ENCODE peak calls at places on chromosomes 13 and 19, in seven cellular contexts. D is PC-3, C is neural progenitor cell, L is hepatocyte, W is HCT116, Q is GM23248, O is GM23338. T is an unnamed sample.
A peak's percentile ranks its signal among the peaks of the same experiment; 100 is the strongest.

GRCh38 chr13:44523176-44524017 is 52.7 kb downstream of the TSC22D1 start:
- DNase-seq in D (peak; percentile 72), C (no peak), L (peak; percentile 57), W (peak; percentile 32), Q (peak; percentile 67), O (peak; percentile 19), T (peak; percentile 36)

GRCh38 chr19:48638831-48639381 is 1.7 kb upstream of the DBP start:
- DNase-seq in D (no peak), C (no peak), L (peak; percentile 25), W (no peak), Q (peak; percentile 28), O (peak; percentile 67), T (no peak)

GRCh38 chr13:75691183-75691582 is 55.1 kb downstream of the LMO7 start:
- DNase-seq in D (peak; percentile 92), C (no peak), L (no peak), W (no peak), Q (peak; percentile 60), O (no peak), T (no peak)

GRCh38 chr19:17074628-17075034 is 621 bp downstream of the HAUS8 start:
- DNase-seq in D (no peak), C (no peak), L (no peak), W (no peak), Q (no peak), O (no peak), T (no peak)

GRCh38 chr13:30504081-30504480 is 38.3 kb upstream of the HMGB1 start:
- DNase-seq in D (no peak), C (no peak), L (no peak), W (no peak), Q (peak; percentile 13), O (no peak), T (peak; percentile 52)

GRCh38 chr13:48585456-48585840 is 52.6 kb upstream of the RCBTB2 start:
- DNase-seq in D (peak; percentile 89), C (peak; percentile 68), L (no peak), W (peak; percentile 12), Q (peak; percentile 35), O (peak; percentile 13), T (no peak)

GRCh38 chr19:44635581-44636438 is 7.9 kb upstream of the PVR start:
- DNase-seq in D (peak; percentile 64), C (no peak), L (no peak), W (no peak), Q (peak; percentile 68), O (no peak), T (no peak)

GRCh38 chr13:42393573-42394360 is 121.8 kb downstream of the AKAP11 start:
- DNase-seq in D (no peak), C (no peak), L (no peak), W (no peak), Q (no peak), O (no peak), T (no peak)

GRCh38 chr19:35249146-35249847 is 495 bp downstream of the LSR start:
- DNase-seq in D (no peak), C (peak; percentile 65), L (peak; percentile 55), W (no peak), Q (no peak), O (no peak), T (no peak)

GRCh38 chr19:20661150-20661819 is at the start of gene ZNF626:
- DNase-seq in D (peak; percentile 10), C (peak; percentile 99), L (peak; percentile 98), W (no peak), Q (peak; percentile 98), O (peak; percentile 100), T (peak; percentile 49)

GRCh38 chr13:71672527-71672926 is 194.5 kb downstream of the DACH1 start:
- DNase-seq in D (peak; percentile 3), C (no peak), L (no peak), W (no peak), Q (no peak), O (peak; percentile 46), T (no peak)

GRCh38 chr19:1136918-1137317 is 33.1 kb downstream of the GPX4 start:
- DNase-seq in D (no peak), C (no peak), L (no peak), W (no peak), Q (no peak), O (no peak), T (no peak)
- H3K4me3 ChIP-seq in D (no peak overlapping the region), C (no peak overlapping the region), L (no peak overlapping the region), W (no peak overlapping the region), Q (no peak overlapping the region), O (no peak overlapping the region), T (no peak overlapping the region)

DNA sequence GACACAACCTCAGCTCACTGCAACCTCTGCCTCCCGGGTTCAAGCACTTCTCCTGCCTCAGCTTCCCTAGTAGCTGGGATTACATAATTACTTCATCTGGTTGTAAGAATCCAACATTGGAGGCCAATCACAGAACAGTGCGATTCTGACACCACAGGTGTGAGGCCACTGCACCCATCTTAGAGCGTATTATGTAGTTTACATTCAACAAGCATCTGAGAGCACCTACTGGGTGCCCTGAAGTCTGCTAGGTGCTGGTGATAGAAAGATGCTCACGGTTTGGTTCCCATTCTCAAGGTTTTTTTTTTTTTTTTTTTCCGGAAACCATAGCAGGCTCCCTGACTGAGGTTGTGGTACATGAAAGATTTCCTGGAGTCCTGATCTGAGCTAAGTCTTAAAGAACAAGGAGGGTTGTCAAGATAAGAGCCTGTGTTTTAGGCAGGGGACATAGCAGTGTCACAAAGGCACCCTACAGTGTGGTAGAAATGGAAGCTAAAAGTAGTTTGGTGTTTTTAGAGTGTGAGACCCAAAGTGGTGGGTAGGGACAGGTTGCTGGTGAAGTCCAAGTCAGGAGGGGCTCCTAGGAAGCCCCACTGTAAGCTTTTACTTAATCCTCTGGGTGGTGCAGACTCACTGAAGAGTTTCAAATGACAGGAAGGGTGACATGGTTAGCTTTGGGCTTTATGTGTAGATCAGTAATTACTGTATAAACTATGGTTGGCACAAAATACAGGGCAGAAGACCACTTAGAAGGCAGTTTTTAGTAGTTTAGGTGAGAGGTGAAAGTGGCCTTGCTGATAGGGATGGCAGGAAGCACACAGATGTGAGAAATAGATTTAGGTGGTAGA is 15.2 kb downstream of the SAE1 start:
- DNase-seq in D (no peak), C (no peak), L (no peak), W (no peak), Q (no peak), O (no peak), T (no peak)
- H3K36me3 ChIP-seq in D (peaks cover 22% of the 10 kb centered on the region), C (peaks cover 19% of the 10 kb centered on the region), L (peaks cover 4% of the 10 kb centered on the region), W (peaks cover 45% of the 10 kb centered on the region), Q (peaks cover 39% of the 10 kb centered on the region), O (peaks cover 51% of the 10 kb centered on the region), T (peaks cover 18% of the 10 kb centered on the region)

GRCh38 chr19:50455992-50456391 is 20.3 kb upstream of the EMC10 start:
- DNase-seq in D (no peak), C (no peak), L (no peak), W (no peak), Q (no peak), O (no peak), T (no peak)
- TF ChIP-seq EZH2phosphoT487 in D (no peak), C (no peak), L (no peak), W (no peak), Q (no peak), O (no peak), T (no peak)

GRCh38 chr19:40443131-40443929 is 805 bp downstream of the SERTAD3 start:
- DNase-seq in D (peak; percentile 98), C (peak; percentile 100), L (peak; percentile 100), W (peak; percentile 98), Q (peak; percentile 100), O (peak; percentile 100), T (peak; percentile 100)
- H3K4me3 ChIP-seq in D (peak overlapping the region; percentile 97), C (peak overlapping the region; percentile 86), L (peak overlapping the region; percentile 52), W (peak overlapping the region; percentile 100), Q (peak overlapping the region; percentile 99), O (peak overlapping the region; percentile 100), T (peak overlapping the region; percentile 96)

DNA sequence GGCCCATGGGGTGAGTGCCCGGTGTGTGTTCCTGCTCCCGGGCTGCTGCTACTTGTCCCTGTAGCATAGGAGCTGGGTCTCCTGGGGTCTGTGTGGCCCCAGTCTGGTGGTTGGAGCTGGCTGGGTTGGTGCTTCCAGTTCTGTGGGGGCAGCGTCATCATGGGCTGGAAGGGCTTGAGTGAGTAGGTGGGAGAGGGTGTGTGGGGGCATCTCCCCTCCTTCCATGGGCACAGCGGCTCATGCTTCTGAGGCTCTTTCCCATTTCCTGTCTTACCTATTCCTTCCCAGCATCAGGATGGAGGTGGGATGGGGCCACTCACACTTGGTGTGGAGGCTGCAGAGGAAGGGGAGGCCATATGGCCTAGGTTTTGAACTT is 8.0 kb upstream of the EPN1 start:
- DNase-seq in D (no peak), C (no peak), L (no peak), W (no peak), Q (no peak), O (no peak), T (no peak)
- H3K36me3 ChIP-seq in D (peaks cover 70% of the 10 kb centered on the region), C (no peaks in the 10 kb centered on the region), L (peaks cover 5% of the 10 kb centered on the region), W (peaks cover 50% of the 10 kb centered on the region), Q (peaks cover 15% of the 10 kb centered on the region), O (peaks cover 40% of the 10 kb centered on the region), T (peaks cover 21% of the 10 kb centered on the region)

DNA sequence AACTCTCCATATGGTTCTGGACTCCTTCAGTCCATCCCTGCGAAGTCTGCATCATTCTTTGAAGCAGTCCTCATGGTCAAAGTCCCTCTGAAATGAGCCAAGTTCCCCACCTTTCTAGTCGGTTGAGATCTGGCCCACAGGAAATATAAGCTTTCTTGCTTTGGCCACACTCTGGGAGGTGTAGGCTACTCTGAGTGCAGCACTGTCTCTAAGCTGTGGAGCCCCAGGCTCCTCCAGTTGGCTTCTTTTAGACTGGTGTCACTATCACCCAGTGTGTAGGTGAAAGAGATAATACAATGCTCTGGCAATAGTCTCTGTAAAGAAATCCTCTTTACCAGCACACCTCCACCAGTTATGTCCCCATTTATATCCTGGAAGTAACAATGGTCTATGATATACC is 486.5 kb upstream of the KLF12 start:
- DNase-seq in D (no peak), C (no peak), L (no peak), W (no peak), Q (no peak), O (no peak), T (no peak)
- TF ChIP-seq EZH2phosphoT487 in D (no peak), C (no peak), L (no peak), W (no peak), Q (no peak), O (no peak), T (no peak)

GRCh38 chr19:4305253-4305612 is 835 bp downstream of the FSD1 start:
- DNase-seq in D (no peak), C (no peak), L (no peak), W (no peak), Q (no peak), O (peak; percentile 70), T (no peak)
- H3K4me3 ChIP-seq in D (no peak overlapping the region), C (peak overlapping the region; percentile 67), L (no peak overlapping the region), W (peak overlapping the region; percentile 37), Q (no peak overlapping the region), O (peak overlapping the region; percentile 51), T (no peak overlapping the region)

GRCh38 chr13:39655041-39655568 is 357 bp upstream of the COG6 start:
- DNase-seq in D (no peak), C (no peak), L (no peak), W (no peak), Q (no peak), O (no peak), T (no peak)
- H3K36me3 ChIP-seq in D (no peaks in the 10 kb centered on the region), C (no peaks in the 10 kb centered on the region), L (no peaks in the 10 kb centered on the region), W (peaks cover 4% of the 10 kb centered on the region), Q (peaks cover 1% of the 10 kb centered on the region), O (peaks cover 1% of the 10 kb centered on the region), T (no peaks in the 10 kb centered on the region)

T was measured in MM.1S.